ENCODE peak calls at places on chromosomes 6 and 20, in four cellular contexts. L is upper lobe of right lung, V is brain microvascular endothelial cell, C is heart left ventricle. U is an unnamed sample.
A peak's percentile ranks its signal among the peaks of the same experiment; 100 is the strongest.

GRCh38 chr20:36060676-36061075 is 92.3 kb downstream of the CNBD2 start:
- DNase-seq in L (no peak), C (no peak), V (no peak), U (no peak)

GRCh38 chr6:53845290-53846073 is 50.7 kb downstream of the LRRC1 start:
- DNase-seq in C (no peak), V (no peak), L (no peak), U (no peak)

GRCh38 chr6:147322299-147323162 is 118.3 kb downstream of the STXBP5 start:
- DNase-seq in L (no peak), C (no peak), V (no peak), U (peak; percentile 54)

GRCh38 chr6:70763754-70764153 is 96.1 kb downstream of the SMAP1 start:
- DNase-seq in L (no peak), V (peak; percentile 7), C (no peak), U (peak; percentile 9)

GRCh38 chr20:9609892-9610502 is 95.6 kb downstream of the LAMP5 start:
- DNase-seq in L (no peak), C (peak; percentile 28), V (peak; percentile 70), U (peak; percentile 82)

GRCh38 chr6:118810420-118811027 is 83.4 kb upstream of the ASF1A start:
- DNase-seq in C (no peak), L (no peak), V (no peak), U (no peak)

GRCh38 chr6:7143161-7143974 is 35.6 kb downstream of the RREB1 start:
- DNase-seq in L (no peak), V (no peak), C (no peak), U (peak; percentile 41)

GRCh38 chr6:30397697-30398096 is 52.7 kb downstream of the RPP21 start:
- DNase-seq in V (no peak), L (no peak), C (no peak), U (no peak)

GRCh38 chr6:99285881-99286280 is 63.6 kb downstream of the FAXC start:
- DNase-seq in C (no peak), L (no peak), V (no peak), U (no peak)

GRCh38 chr20:13900506-13900905 is 89.9 kb downstream of the SEL1L2 start:
- DNase-seq in C (no peak), V (no peak), L (no peak), U (no peak)
- H3K4me3 ChIP-seq in C (no peak overlapping the region), V (no peak overlapping the region), L (no peak overlapping the region), U (no peak overlapping the region)

GRCh38 chr6:26493258-26493657 is 6.8 kb upstream of the BTN1A1 start:
- DNase-seq in V (no peak), L (no peak), C (no peak), U (peak; percentile 44)
- TF ChIP-seq CTCF in V (peak; percentile 49), L (no peak), C (no peak), U (peak; percentile 28)

GRCh38 chr6:149128489-149129145 is 188.9 kb upstream of the TAB2 start:
- DNase-seq in C (no peak), V (no peak), L (no peak), U (no peak)
- H3K4me3 ChIP-seq in C (no peak overlapping the region), V (no peak overlapping the region), L (no peak overlapping the region), U (no peak overlapping the region)

GRCh38 chr6:124798942-124799496 is 163.2 kb upstream of the RNF217 start:
- DNase-seq in C (no peak), L (no peak), V (no peak), U (peak; percentile 3)
- TF ChIP-seq CTCF in C (no peak), L (no peak), V (peak; percentile 25), U (peak; percentile 20)

GRCh38 chr6:127458817-127459216 is 372 bp downstream of the KIAA0408 start:
- DNase-seq in L (no peak), V (peak; percentile 42), C (peak; percentile 43), U (peak; percentile 83)
- H3K4me3 ChIP-seq in L (peak overlapping the region; percentile 53), V (no peak overlapping the region), C (peak overlapping the region; percentile 14), U (peak overlapping the region; percentile 43)

DNA sequence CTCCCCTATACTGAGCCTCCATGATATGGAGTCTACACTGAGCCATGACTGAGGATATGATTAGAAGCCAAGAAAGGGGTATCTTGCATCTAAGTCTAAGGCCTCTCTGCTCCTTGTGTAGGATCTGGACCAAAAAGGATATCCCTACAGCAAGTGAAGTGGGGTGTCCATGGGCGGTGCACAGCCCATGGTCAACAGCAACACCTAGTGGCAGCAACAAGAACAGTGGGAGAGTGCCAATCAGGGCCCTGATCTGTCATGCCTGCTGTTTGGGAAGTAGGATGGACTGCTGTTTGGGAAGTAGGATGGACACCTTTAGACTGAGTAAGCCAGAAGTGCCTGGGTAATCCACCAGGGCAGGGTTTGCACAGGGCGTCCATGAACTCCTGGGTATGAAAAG is 22.4 kb downstream of the PTGIS start:
- DNase-seq in V (no peak), L (no peak), C (no peak), U (no peak)
- TF ChIP-seq CTCF in V (peak; percentile 53), L (no peak), C (peak; percentile 13), U (peak; percentile 20)

GRCh38 chr6:46997646-46998045 is 44.5 kb downstream of the ADGRF1 start:
- DNase-seq in V (no peak), C (no peak), L (no peak), U (no peak)
- H3K4me3 ChIP-seq in V (no peak overlapping the region), C (no peak overlapping the region), L (no peak overlapping the region), U (no peak overlapping the region)